ENCODE peak calls at places on chromosomes 7 and 10, in five cellular contexts. One of them, this sample, is unnamed.

GRCh38 chr10:130709415-130709814 is 573.2 kb downstream of the GLRX3 start:
- DNase-seq in B cell: no peak
- DNase-seq in GM10248: no peak
- DNase-seq in hepatic stellate cell: no peak
- DNase-seq in NAMALWA: no peak
- DNase-seq in this sample: no peak

GRCh38 chr7:2904202-2904601 is 60.1 kb upstream of the GNA12 start:
- DNase-seq in B cell: no peak
- DNase-seq in GM10248: no peak
- DNase-seq in hepatic stellate cell: no peak
- DNase-seq in NAMALWA: no peak
- DNase-seq in this sample: no peak

GRCh38 chr7:49522111-49522510 is 251.3 kb upstream of the VWC2 start:
- DNase-seq in B cell: no peak
- DNase-seq in GM10248: no peak
- DNase-seq in hepatic stellate cell: no peak
- DNase-seq in NAMALWA: no peak
- DNase-seq in this sample: no peak

GRCh38 chr7:1716263-1717094 is 46.4 kb downstream of the ELFN1 start:
- DNase-seq in B cell: no peak
- DNase-seq in GM10248: no peak
- DNase-seq in hepatic stellate cell: peak; percentile 70
- DNase-seq in NAMALWA: no peak
- DNase-seq in this sample: no peak

GRCh38 chr10:5467634-5468255 is 31.6 kb downstream of the CALML5 start:
- DNase-seq in B cell: no peak
- DNase-seq in GM10248: no peak
- DNase-seq in hepatic stellate cell: no peak
- DNase-seq in NAMALWA: no peak
- DNase-seq in this sample: no peak

GRCh38 chr7:74254858-74255379 is 720 bp upstream of the RFC2 start:
- DNase-seq in B cell: no peak
- DNase-seq in GM10248: no peak
- DNase-seq in hepatic stellate cell: no peak
- DNase-seq in NAMALWA: no peak
- DNase-seq in this sample: no peak

GRCh38 chr10:80204193-80204714 is 1.1 kb downstream of the ANXA11 start:
- DNase-seq in B cell: no peak
- DNase-seq in GM10248: no peak
- DNase-seq in hepatic stellate cell: peak; percentile 22
- DNase-seq in NAMALWA: peak; percentile 7
- DNase-seq in this sample: no peak

GRCh38 chr7:37510043-37510634 is 61.5 kb upstream of the ELMO1 start:
- DNase-seq in B cell: no peak
- DNase-seq in GM10248: peak; percentile 30
- DNase-seq in hepatic stellate cell: no peak
- DNase-seq in NAMALWA: peak; percentile 65
- DNase-seq in this sample: no peak

GRCh38 chr7:35738889-35739288 is 44.0 kb upstream of the HERPUD2 start:
- DNase-seq in B cell: no peak
- DNase-seq in GM10248: no peak
- DNase-seq in hepatic stellate cell: no peak
- DNase-seq in NAMALWA: no peak
- DNase-seq in this sample: no peak

GRCh38 chr7:133061357-133061756 is 20.5 kb downstream of the CHCHD3 start:
- DNase-seq in B cell: no peak
- DNase-seq in GM10248: no peak
- DNase-seq in hepatic stellate cell: no peak
- DNase-seq in NAMALWA: no peak
- DNase-seq in this sample: no peak

GRCh38 chr10:117699436-117700075 is 157.0 kb downstream of the EMX2 start:
- DNase-seq in B cell: no peak
- DNase-seq in GM10248: no peak
- DNase-seq in hepatic stellate cell: no peak
- DNase-seq in NAMALWA: no peak
- DNase-seq in this sample: no peak

GRCh38 chr7:13878154-13878553 is 111.3 kb downstream of the ETV1 start:
- DNase-seq in B cell: no peak
- DNase-seq in GM10248: no peak
- DNase-seq in hepatic stellate cell: no peak
- DNase-seq in NAMALWA: no peak
- DNase-seq in this sample: no peak

GRCh38 chr7:132417037-132417906 is 159.0 kb downstream of the PLXNA4 start:
- DNase-seq in B cell: no peak
- DNase-seq in GM10248: no peak
- DNase-seq in hepatic stellate cell: no peak
- DNase-seq in NAMALWA: no peak
- DNase-seq in this sample: no peak

GRCh38 chr7:107387077-107387476 is 82.8 kb upstream of the GPR22 start:
- DNase-seq in B cell: no peak
- DNase-seq in GM10248: no peak
- DNase-seq in hepatic stellate cell: no peak
- DNase-seq in NAMALWA: no peak
- DNase-seq in this sample: no peak

GRCh38 chr7:25900245-25900644 is 251.8 kb upstream of the NFE2L3 start:
- DNase-seq in B cell: no peak
- DNase-seq in GM10248: no peak
- DNase-seq in hepatic stellate cell: no peak
- DNase-seq in NAMALWA: no peak
- DNase-seq in this sample: no peak

GRCh38 chr7:94923412-94923811 is 16.0 kb downstream of the PPP1R9A start:
- DNase-seq in B cell: no peak
- DNase-seq in GM10248: no peak
- DNase-seq in hepatic stellate cell: no peak
- DNase-seq in NAMALWA: peak; percentile 28
- DNase-seq in this sample: no peak

GRCh38 chr7:921581-922333 is 32.7 kb downstream of the ADAP1 start:
- DNase-seq in B cell: no peak
- DNase-seq in GM10248: no peak
- DNase-seq in hepatic stellate cell: no peak
- DNase-seq in NAMALWA: no peak
- DNase-seq in this sample: no peak

GRCh38 chr7:1144269-1144771 is 15.7 kb downstream of the ZFAND2A start:
- DNase-seq in B cell: peak; percentile 65
- DNase-seq in GM10248: peak; percentile 52
- DNase-seq in hepatic stellate cell: peak; percentile 56
- DNase-seq in NAMALWA: peak; percentile 43
- DNase-seq in this sample: no peak

GRCh38 chr7:105389090-105389650 is 449 bp upstream of the SRPK2 start:
- DNase-seq in B cell: no peak
- DNase-seq in GM10248: no peak
- DNase-seq in hepatic stellate cell: peak; percentile 80
- DNase-seq in NAMALWA: peak; percentile 54
- DNase-seq in this sample: no peak

GRCh38 chr10:78331391-78331922 is 297.8 kb downstream of the RPS24 start:
- DNase-seq in B cell: no peak
- DNase-seq in GM10248: no peak
- DNase-seq in hepatic stellate cell: peak; percentile 75
- DNase-seq in NAMALWA: no peak
- DNase-seq in this sample: no peak

GRCh38 chr7:80851896-80852476 is 66.9 kb downstream of the SEMA3C start:
- DNase-seq in B cell: no peak
- DNase-seq in GM10248: no peak
- DNase-seq in hepatic stellate cell: peak; percentile 4
- DNase-seq in NAMALWA: no peak
- DNase-seq in this sample: no peak

GRCh38 chr10:75853085-75853484 is 421.7 kb downstream of the LRMDA start:
- DNase-seq in B cell: no peak
- DNase-seq in GM10248: no peak
- DNase-seq in hepatic stellate cell: no peak
- DNase-seq in NAMALWA: peak; percentile 0
- DNase-seq in this sample: no peak

GRCh38 chr7:98418636-98419315 is 17.9 kb upstream of the BAIAP2L1 start:
- DNase-seq in B cell: no peak
- DNase-seq in GM10248: no peak
- DNase-seq in hepatic stellate cell: peak; percentile 97
- DNase-seq in NAMALWA: no peak
- DNase-seq in this sample: no peak

GRCh38 chr7:54961391-54961790 is 57.4 kb upstream of the EGFR start:
- DNase-seq in B cell: no peak
- DNase-seq in GM10248: no peak
- DNase-seq in hepatic stellate cell: no peak
- DNase-seq in NAMALWA: no peak
- DNase-seq in this sample: no peak

GRCh38 chr10:131111474-131112080 is 199.9 kb downstream of the TCERG1L start:
- DNase-seq in B cell: no peak
- DNase-seq in GM10248: no peak
- DNase-seq in hepatic stellate cell: no peak
- DNase-seq in NAMALWA: no peak
- DNase-seq in this sample: no peak

GRCh38 chr7:54967384-54967783 is 51.4 kb upstream of the EGFR start:
- DNase-seq in B cell: no peak
- DNase-seq in GM10248: no peak
- DNase-seq in hepatic stellate cell: no peak
- DNase-seq in NAMALWA: no peak
- DNase-seq in this sample: no peak

GRCh38 chr10:35561670-35562069 is 43.5 kb upstream of the GJD4 start:
- DNase-seq in B cell: no peak
- DNase-seq in GM10248: no peak
- DNase-seq in hepatic stellate cell: no peak
- DNase-seq in NAMALWA: no peak
- DNase-seq in this sample: no peak

GRCh38 chr10:47243356-47243755 is 56.6 kb upstream of the GDF10 start:
- DNase-seq in B cell: no peak
- DNase-seq in GM10248: no peak
- DNase-seq in hepatic stellate cell: no peak
- DNase-seq in NAMALWA: no peak
- DNase-seq in this sample: no peak

GRCh38 chr10:50219646-50220045 is 31.7 kb downstream of the ASAH2 start:
- DNase-seq in B cell: no peak
- DNase-seq in GM10248: no peak
- DNase-seq in hepatic stellate cell: no peak
- DNase-seq in NAMALWA: no peak
- DNase-seq in this sample: no peak

GRCh38 chr10:13765641-13766341 is 179.0 kb downstream of the PRPF18 start:
- DNase-seq in B cell: no peak
- DNase-seq in GM10248: no peak
- DNase-seq in hepatic stellate cell: no peak
- DNase-seq in NAMALWA: no peak
- DNase-seq in this sample: no peak

GRCh38 chr10:116880716-116881440 is 31.6 kb downstream of the ENO4 start:
- DNase-seq in B cell: no peak
- DNase-seq in GM10248: no peak
- DNase-seq in hepatic stellate cell: no peak
- DNase-seq in NAMALWA: no peak
- DNase-seq in this sample: no peak

GRCh38 chr7:142412551-142413193 is 154.8 kb upstream of the PRSS58 start:
- DNase-seq in B cell: no peak
- DNase-seq in GM10248: peak; percentile 58
- DNase-seq in hepatic stellate cell: peak; percentile 67
- DNase-seq in NAMALWA: peak; percentile 77
- DNase-seq in this sample: no peak

GRCh38 chr10:103703941-103704919 is 151.1 kb downstream of the SH3PXD2A start:
- DNase-seq in B cell: no peak
- DNase-seq in GM10248: no peak
- DNase-seq in hepatic stellate cell: no peak
- DNase-seq in NAMALWA: no peak
- DNase-seq in this sample: no peak

GRCh38 chr10:117934477-117934876 is 112.3 kb downstream of the RAB11FIP2 start:
- DNase-seq in B cell: no peak
- DNase-seq in GM10248: no peak
- DNase-seq in hepatic stellate cell: no peak
- DNase-seq in NAMALWA: no peak
- DNase-seq in this sample: no peak

GRCh38 chr10:95430231-95430951 is 130.8 kb downstream of the SORBS1 start:
- DNase-seq in B cell: peak; percentile 70
- DNase-seq in GM10248: peak; percentile 84
- DNase-seq in hepatic stellate cell: peak; percentile 66
- DNase-seq in NAMALWA: peak; percentile 80
- DNase-seq in this sample: peak; percentile 20

GRCh38 chr7:134547738-134548054 is 1.2 kb upstream of the AKR1B15 start:
- DNase-seq in B cell: no peak
- DNase-seq in GM10248: peak; percentile 58
- DNase-seq in hepatic stellate cell: peak; percentile 52
- DNase-seq in NAMALWA: no peak
- DNase-seq in this sample: no peak

This sample was measured in caudate nucleus.